ENCODE peak calls at places on chromosome 22, in nine cellular contexts. One of them, this sample, is unnamed.
A peak's percentile ranks its signal among the peaks of the same experiment; 100 is the strongest.

GRCh38 chr22:29072979-29073617 is at the start of gene KREMEN1:
- DNase-seq in RWPE1: no peak
- DNase-seq in fibroblast of villous mesenchyme: no peak
- DNase-seq in non-pigmented ciliary epithelial cell: no peak
- DNase-seq in hypothalamus: no peak
- DNase-seq in NCI-H2081 treated with DMSO at 0.1 percent for 48 hours: no peak
- DNase-seq in PC-9: no peak
- DNase-seq in lower leg skin: no peak
- DNase-seq in anterior cingulate cortex: no peak
- DNase-seq in this sample: no peak

GRCh38 chr22:31346255-31346732 is at the start of gene PATZ1:
- DNase-seq in RWPE1: peak; percentile 80
- DNase-seq in fibroblast of villous mesenchyme: peak; percentile 81
- DNase-seq in non-pigmented ciliary epithelial cell: no peak
- DNase-seq in hypothalamus: peak; percentile 64
- DNase-seq in NCI-H2081 treated with DMSO at 0.1 percent for 48 hours: no peak
- DNase-seq in PC-9: peak; percentile 68
- DNase-seq in lower leg skin: peak; percentile 93
- DNase-seq in anterior cingulate cortex: peak; percentile 66
- DNase-seq in this sample: peak; percentile 49

GRCh38 chr22:46798366-46799057 is 36.1 kb downstream of the TBC1D22A start:
- DNase-seq in RWPE1: peak; percentile 13
- DNase-seq in fibroblast of villous mesenchyme: peak; percentile 75
- DNase-seq in non-pigmented ciliary epithelial cell: peak; percentile 18
- DNase-seq in hypothalamus: peak; percentile 33
- DNase-seq in NCI-H2081 treated with DMSO at 0.1 percent for 48 hours: no peak
- DNase-seq in PC-9: peak; percentile 72
- DNase-seq in lower leg skin: peak; percentile 92
- DNase-seq in anterior cingulate cortex: peak; percentile 53
- DNase-seq in this sample: peak; percentile 90

GRCh38 chr22:44452531-44453420 is 45.3 kb downstream of the RTL6 start:
- DNase-seq in RWPE1: no peak
- DNase-seq in fibroblast of villous mesenchyme: no peak
- DNase-seq in non-pigmented ciliary epithelial cell: no peak
- DNase-seq in hypothalamus: no peak
- DNase-seq in NCI-H2081 treated with DMSO at 0.1 percent for 48 hours: no peak
- DNase-seq in PC-9: no peak
- DNase-seq in lower leg skin: peak; percentile 46
- DNase-seq in anterior cingulate cortex: no peak
- DNase-seq in this sample: no peak

GRCh38 chr22:46377566-46378498 is 42.3 kb downstream of the TRMU start:
- DNase-seq in RWPE1: peak; percentile 74
- DNase-seq in fibroblast of villous mesenchyme: peak; percentile 63
- DNase-seq in non-pigmented ciliary epithelial cell: no peak
- DNase-seq in hypothalamus: no peak
- DNase-seq in NCI-H2081 treated with DMSO at 0.1 percent for 48 hours: no peak
- DNase-seq in PC-9: peak; percentile 96
- DNase-seq in lower leg skin: no peak
- DNase-seq in anterior cingulate cortex: no peak
- DNase-seq in this sample: peak; percentile 96

GRCh38 chr22:43520632-43521039 is 108.8 kb downstream of the MPPED1 start:
- DNase-seq in RWPE1: no peak
- DNase-seq in fibroblast of villous mesenchyme: no peak
- DNase-seq in non-pigmented ciliary epithelial cell: no peak
- DNase-seq in hypothalamus: no peak
- DNase-seq in NCI-H2081 treated with DMSO at 0.1 percent for 48 hours: no peak
- DNase-seq in PC-9: no peak
- DNase-seq in lower leg skin: no peak
- DNase-seq in anterior cingulate cortex: no peak
- DNase-seq in this sample: no peak

GRCh38 chr22:42062506-42063190 is 8.0 kb downstream of the NAGA start:
- DNase-seq in RWPE1: no peak
- DNase-seq in fibroblast of villous mesenchyme: no peak
- DNase-seq in non-pigmented ciliary epithelial cell: no peak
- DNase-seq in hypothalamus: no peak
- DNase-seq in NCI-H2081 treated with DMSO at 0.1 percent for 48 hours: no peak
- DNase-seq in PC-9: no peak
- DNase-seq in lower leg skin: peak; percentile 63
- DNase-seq in anterior cingulate cortex: no peak
- DNase-seq in this sample: no peak

GRCh38 chr22:43883012-43883661 is 8.7 kb downstream of the PNPLA5 start:
- DNase-seq in RWPE1: peak; percentile 55
- DNase-seq in fibroblast of villous mesenchyme: peak; percentile 68
- DNase-seq in non-pigmented ciliary epithelial cell: peak; percentile 24
- DNase-seq in hypothalamus: no peak
- DNase-seq in NCI-H2081 treated with DMSO at 0.1 percent for 48 hours: no peak
- DNase-seq in PC-9: peak; percentile 81
- DNase-seq in lower leg skin: no peak
- DNase-seq in anterior cingulate cortex: no peak
- DNase-seq in this sample: peak; percentile 63

GRCh38 chr22:20779813-20780148 is 5.9 kb downstream of the SERPIND1 start:
- DNase-seq in RWPE1: no peak
- DNase-seq in fibroblast of villous mesenchyme: peak; percentile 86
- DNase-seq in non-pigmented ciliary epithelial cell: peak; percentile 37
- DNase-seq in hypothalamus: no peak
- DNase-seq in NCI-H2081 treated with DMSO at 0.1 percent for 48 hours: no peak
- DNase-seq in PC-9: peak; percentile 84
- DNase-seq in lower leg skin: no peak
- DNase-seq in anterior cingulate cortex: no peak
- DNase-seq in this sample: no peak

GRCh38 chr22:27918351-27919221 is 470 bp downstream of the PITPNB start:
- DNase-seq in RWPE1: peak; percentile 52
- DNase-seq in fibroblast of villous mesenchyme: peak; percentile 60
- DNase-seq in non-pigmented ciliary epithelial cell: no peak
- DNase-seq in hypothalamus: peak; percentile 46
- DNase-seq in NCI-H2081 treated with DMSO at 0.1 percent for 48 hours: no peak
- DNase-seq in PC-9: peak; percentile 64
- DNase-seq in lower leg skin: peak; percentile 91
- DNase-seq in anterior cingulate cortex: no peak
- DNase-seq in this sample: peak; percentile 57

GRCh38 chr22:46774456-46775363 is 12.3 kb downstream of the TBC1D22A start:
- DNase-seq in RWPE1: no peak
- DNase-seq in fibroblast of villous mesenchyme: no peak
- DNase-seq in non-pigmented ciliary epithelial cell: no peak
- DNase-seq in hypothalamus: no peak
- DNase-seq in NCI-H2081 treated with DMSO at 0.1 percent for 48 hours: no peak
- DNase-seq in PC-9: peak; percentile 30
- DNase-seq in lower leg skin: no peak
- DNase-seq in anterior cingulate cortex: no peak
- DNase-seq in this sample: no peak

GRCh38 chr22:43897751-43898261 is 6.0 kb upstream of the PNPLA5 start:
- DNase-seq in RWPE1: peak; percentile 31
- DNase-seq in fibroblast of villous mesenchyme: peak; percentile 18
- DNase-seq in non-pigmented ciliary epithelial cell: no peak
- DNase-seq in hypothalamus: no peak
- DNase-seq in NCI-H2081 treated with DMSO at 0.1 percent for 48 hours: no peak
- DNase-seq in PC-9: peak; percentile 79
- DNase-seq in lower leg skin: no peak
- DNase-seq in anterior cingulate cortex: no peak
- DNase-seq in this sample: no peak

GRCh38 chr22:33109532-33110148 is 51.5 kb upstream of the SYN3 start:
- DNase-seq in RWPE1: no peak
- DNase-seq in fibroblast of villous mesenchyme: no peak
- DNase-seq in non-pigmented ciliary epithelial cell: no peak
- DNase-seq in hypothalamus: no peak
- DNase-seq in NCI-H2081 treated with DMSO at 0.1 percent for 48 hours: no peak
- DNase-seq in PC-9: no peak
- DNase-seq in lower leg skin: no peak
- DNase-seq in anterior cingulate cortex: no peak
- DNase-seq in this sample: peak; percentile 71

GRCh38 chr22:40147388-40148176 is 30.1 kb upstream of the TNRC6B start:
- DNase-seq in RWPE1: no peak
- DNase-seq in fibroblast of villous mesenchyme: no peak
- DNase-seq in non-pigmented ciliary epithelial cell: no peak
- DNase-seq in hypothalamus: no peak
- DNase-seq in NCI-H2081 treated with DMSO at 0.1 percent for 48 hours: no peak
- DNase-seq in PC-9: no peak
- DNase-seq in lower leg skin: no peak
- DNase-seq in anterior cingulate cortex: no peak
- DNase-seq in this sample: no peak

GRCh38 chr22:27046126-27046525 is 388.7 kb downstream of the MIAT start:
- DNase-seq in RWPE1: no peak
- DNase-seq in fibroblast of villous mesenchyme: no peak
- DNase-seq in non-pigmented ciliary epithelial cell: no peak
- DNase-seq in hypothalamus: no peak
- DNase-seq in NCI-H2081 treated with DMSO at 0.1 percent for 48 hours: no peak
- DNase-seq in PC-9: no peak
- DNase-seq in lower leg skin: no peak
- DNase-seq in anterior cingulate cortex: no peak
- DNase-seq in this sample: no peak

GRCh38 chr22:40128989-40129388 is 48.7 kb upstream of the TNRC6B start:
- DNase-seq in RWPE1: no peak
- DNase-seq in fibroblast of villous mesenchyme: no peak
- DNase-seq in non-pigmented ciliary epithelial cell: no peak
- DNase-seq in hypothalamus: no peak
- DNase-seq in NCI-H2081 treated with DMSO at 0.1 percent for 48 hours: no peak
- DNase-seq in PC-9: no peak
- DNase-seq in lower leg skin: no peak
- DNase-seq in anterior cingulate cortex: no peak
- DNase-seq in this sample: no peak

GRCh38 chr22:31970490-31971444 is 26.4 kb downstream of the YWHAH start:
- DNase-seq in RWPE1: peak; percentile 85
- DNase-seq in fibroblast of villous mesenchyme: peak; percentile 61
- DNase-seq in non-pigmented ciliary epithelial cell: no peak
- DNase-seq in hypothalamus: peak; percentile 73
- DNase-seq in NCI-H2081 treated with DMSO at 0.1 percent for 48 hours: no peak
- DNase-seq in PC-9: peak; percentile 68
- DNase-seq in lower leg skin: peak; percentile 97
- DNase-seq in anterior cingulate cortex: peak; percentile 79
- DNase-seq in this sample: peak; percentile 84

GRCh38 chr22:31344369-31345330 is 1.5 kb downstream of the PATZ1 start:
- DNase-seq in RWPE1: no peak
- DNase-seq in fibroblast of villous mesenchyme: peak; percentile 72
- DNase-seq in non-pigmented ciliary epithelial cell: no peak
- DNase-seq in hypothalamus: no peak
- DNase-seq in NCI-H2081 treated with DMSO at 0.1 percent for 48 hours: no peak
- DNase-seq in PC-9: no peak
- DNase-seq in lower leg skin: peak; percentile 93
- DNase-seq in anterior cingulate cortex: no peak
- DNase-seq in this sample: no peak

GRCh38 chr22:17972385-17973181 is 51.8 kb downstream of the MICAL3 start:
- DNase-seq in RWPE1: peak; percentile 42
- DNase-seq in fibroblast of villous mesenchyme: peak; percentile 87
- DNase-seq in non-pigmented ciliary epithelial cell: no peak
- DNase-seq in hypothalamus: no peak
- DNase-seq in NCI-H2081 treated with DMSO at 0.1 percent for 48 hours: no peak
- DNase-seq in PC-9: peak; percentile 74
- DNase-seq in lower leg skin: no peak
- DNase-seq in anterior cingulate cortex: no peak
- DNase-seq in this sample: peak; percentile 78

GRCh38 chr22:30868663-30869385 is 99.8 kb downstream of the MORC2 start:
- DNase-seq in RWPE1: no peak
- DNase-seq in fibroblast of villous mesenchyme: peak; percentile 17
- DNase-seq in non-pigmented ciliary epithelial cell: peak; percentile 9
- DNase-seq in hypothalamus: no peak
- DNase-seq in NCI-H2081 treated with DMSO at 0.1 percent for 48 hours: no peak
- DNase-seq in PC-9: no peak
- DNase-seq in lower leg skin: peak; percentile 53
- DNase-seq in anterior cingulate cortex: no peak
- DNase-seq in this sample: no peak

GRCh38 chr22:45413368-45414211 is at the start of the genes RIBC2 and SMC1B:
- DNase-seq in RWPE1: peak; percentile 53
- DNase-seq in fibroblast of villous mesenchyme: peak; percentile 75
- DNase-seq in non-pigmented ciliary epithelial cell: peak; percentile 32
- DNase-seq in hypothalamus: no peak
- DNase-seq in NCI-H2081 treated with DMSO at 0.1 percent for 48 hours: no peak
- DNase-seq in PC-9: peak; percentile 78
- DNase-seq in lower leg skin: peak; percentile 93
- DNase-seq in anterior cingulate cortex: no peak
- DNase-seq in this sample: peak; percentile 61

GRCh38 chr22:38345782-38346181 is 28.5 kb upstream of the CSNK1E start:
- DNase-seq in RWPE1: no peak
- DNase-seq in fibroblast of villous mesenchyme: no peak
- DNase-seq in non-pigmented ciliary epithelial cell: no peak
- DNase-seq in hypothalamus: no peak
- DNase-seq in NCI-H2081 treated with DMSO at 0.1 percent for 48 hours: no peak
- DNase-seq in PC-9: no peak
- DNase-seq in lower leg skin: peak; percentile 45
- DNase-seq in anterior cingulate cortex: no peak
- DNase-seq in this sample: no peak

GRCh38 chr22:19576460-19577421 is 52.5 kb upstream of the CLDN5 start:
- DNase-seq in RWPE1: no peak
- DNase-seq in fibroblast of villous mesenchyme: peak; percentile 23
- DNase-seq in non-pigmented ciliary epithelial cell: no peak
- DNase-seq in hypothalamus: no peak
- DNase-seq in NCI-H2081 treated with DMSO at 0.1 percent for 48 hours: no peak
- DNase-seq in PC-9: peak; percentile 38
- DNase-seq in lower leg skin: peak; percentile 86
- DNase-seq in anterior cingulate cortex: no peak
- DNase-seq in this sample: peak; percentile 2

GRCh38 chr22:42309865-42310264 is 39.4 kb upstream of the TCF20 start:
- DNase-seq in RWPE1: no peak
- DNase-seq in fibroblast of villous mesenchyme: no peak
- DNase-seq in non-pigmented ciliary epithelial cell: no peak
- DNase-seq in hypothalamus: no peak
- DNase-seq in NCI-H2081 treated with DMSO at 0.1 percent for 48 hours: no peak
- DNase-seq in PC-9: no peak
- DNase-seq in lower leg skin: no peak
- DNase-seq in anterior cingulate cortex: no peak
- DNase-seq in this sample: no peak

GRCh38 chr22:29524440-29525191 is 28.9 kb downstream of the THOC5 start:
- DNase-seq in RWPE1: peak; percentile 12
- DNase-seq in fibroblast of villous mesenchyme: peak; percentile 24
- DNase-seq in non-pigmented ciliary epithelial cell: no peak
- DNase-seq in hypothalamus: no peak
- DNase-seq in NCI-H2081 treated with DMSO at 0.1 percent for 48 hours: no peak
- DNase-seq in PC-9: no peak
- DNase-seq in lower leg skin: no peak
- DNase-seq in anterior cingulate cortex: no peak
- DNase-seq in this sample: peak; percentile 75

GRCh38 chr22:23168381-23169031 is 11.8 kb upstream of the BCR start:
- DNase-seq in RWPE1: no peak
- DNase-seq in fibroblast of villous mesenchyme: no peak
- DNase-seq in non-pigmented ciliary epithelial cell: no peak
- DNase-seq in hypothalamus: no peak
- DNase-seq in NCI-H2081 treated with DMSO at 0.1 percent for 48 hours: no peak
- DNase-seq in PC-9: no peak
- DNase-seq in lower leg skin: no peak
- DNase-seq in anterior cingulate cortex: no peak
- DNase-seq in this sample: no peak

GRCh38 chr22:30425616-30426394 is at the start of gene MTFP1:
- DNase-seq in RWPE1: peak; percentile 48
- DNase-seq in fibroblast of villous mesenchyme: peak; percentile 66
- DNase-seq in non-pigmented ciliary epithelial cell: no peak
- DNase-seq in hypothalamus: peak; percentile 27
- DNase-seq in NCI-H2081 treated with DMSO at 0.1 percent for 48 hours: no peak
- DNase-seq in PC-9: no peak
- DNase-seq in lower leg skin: peak; percentile 93
- DNase-seq in anterior cingulate cortex: peak; percentile 38
- DNase-seq in this sample: peak; percentile 66

GRCh38 chr22:31680764-31681624 is 19.0 kb upstream of the PISD start:
- DNase-seq in RWPE1: no peak
- DNase-seq in fibroblast of villous mesenchyme: peak; percentile 52
- DNase-seq in non-pigmented ciliary epithelial cell: no peak
- DNase-seq in hypothalamus: no peak
- DNase-seq in NCI-H2081 treated with DMSO at 0.1 percent for 48 hours: no peak
- DNase-seq in PC-9: no peak
- DNase-seq in lower leg skin: no peak
- DNase-seq in anterior cingulate cortex: no peak
- DNase-seq in this sample: peak; percentile 44

GRCh38 chr22:47543447-47543846 is 781.0 kb downstream of the TBC1D22A start:
- DNase-seq in RWPE1: no peak
- DNase-seq in fibroblast of villous mesenchyme: no peak
- DNase-seq in non-pigmented ciliary epithelial cell: no peak
- DNase-seq in hypothalamus: no peak
- DNase-seq in NCI-H2081 treated with DMSO at 0.1 percent for 48 hours: no peak
- DNase-seq in PC-9: no peak
- DNase-seq in lower leg skin: no peak
- DNase-seq in anterior cingulate cortex: no peak
- DNase-seq in this sample: no peak

GRCh38 chr22:32058656-32059280 is 15.7 kb downstream of the SLC5A1 start:
- DNase-seq in RWPE1: no peak
- DNase-seq in fibroblast of villous mesenchyme: no peak
- DNase-seq in non-pigmented ciliary epithelial cell: no peak
- DNase-seq in hypothalamus: no peak
- DNase-seq in NCI-H2081 treated with DMSO at 0.1 percent for 48 hours: no peak
- DNase-seq in PC-9: no peak
- DNase-seq in lower leg skin: no peak
- DNase-seq in anterior cingulate cortex: no peak
- DNase-seq in this sample: peak; percentile 6

GRCh38 chr22:42930810-42931420 is 73.8 kb upstream of the ARFGAP3 start:
- DNase-seq in RWPE1: peak; percentile 26
- DNase-seq in fibroblast of villous mesenchyme: no peak
- DNase-seq in non-pigmented ciliary epithelial cell: no peak
- DNase-seq in hypothalamus: no peak
- DNase-seq in NCI-H2081 treated with DMSO at 0.1 percent for 48 hours: no peak
- DNase-seq in PC-9: peak; percentile 47
- DNase-seq in lower leg skin: no peak
- DNase-seq in anterior cingulate cortex: no peak
- DNase-seq in this sample: peak; percentile 92